ENCODE peak calls at places on chromosomes 13 and 19, in four cellular contexts. T is epithelial cell of esophagus, L is OCI-LY7, Y is breast epithelium. A is an unnamed sample.

GRCh38 chr19:57338798-57339378 is 12.2 kb upstream of the ZNF304 start:
- DNase-seq in T (no peak), L (no peak), Y (no peak), A (no peak)

GRCh38 chr13:75803175-75803611 is 167.1 kb downstream of the LMO7 start:
- DNase-seq in T (no peak), L (peak; percentile 10), Y (no peak), A (no peak)

GRCh38 chr19:51019544-51019925 is at the start of gene KLK10:
- DNase-seq in T (no peak), L (no peak), Y (peak; percentile 64), A (no peak)

GRCh38 chr19:41175825-41176734 is 16.9 kb upstream of the CYP2S1 start:
- DNase-seq in T (peak; percentile 90), L (peak; percentile 24), Y (peak; percentile 46), A (peak; percentile 38)

GRCh38 chr13:98416408-98416807 is 160.5 kb downstream of the STK24 start:
- DNase-seq in T (peak; percentile 90), L (no peak), Y (peak; percentile 90), A (no peak)

GRCh38 chr19:15587663-15588062 is 27.4 kb upstream of the CYP4F8 start:
- DNase-seq in T (no peak), L (no peak), Y (no peak), A (no peak)

GRCh38 chr13:114070098-114070799 is 62.2 kb downstream of the RASA3 start:
- DNase-seq in T (no peak), L (no peak), Y (no peak), A (no peak)

GRCh38 chr19:41409288-41409687 is 11.7 kb downstream of the BCKDHA start:
- DNase-seq in T (peak; percentile 67), L (no peak), Y (peak; percentile 59), A (peak; percentile 40)

GRCh38 chr19:49801966-49802661 is 11.0 kb downstream of the FUZ start:
- DNase-seq in T (peak; percentile 66), L (no peak), Y (peak; percentile 73), A (no peak)

GRCh38 chr19:16447015-16447384 is 24.8 kb downstream of the EPS15L1 start:
- DNase-seq in T (peak; percentile 84), L (peak; percentile 81), Y (peak; percentile 45), A (no peak)

GRCh38 chr19:6260912-6261636 is 18.7 kb downstream of the MLLT1 start:
- DNase-seq in T (peak; percentile 35), L (peak; percentile 44), Y (no peak), A (no peak)

GRCh38 chr13:73231456-73231855 is 172.7 kb downstream of the KLF5 start:
- DNase-seq in T (no peak), L (no peak), Y (no peak), A (no peak)

GRCh38 chr19:32674153-32674958 is 624 bp downstream of the ANKRD27 start:
- DNase-seq in T (no peak), L (no peak), Y (no peak), A (no peak)

GRCh38 chr13:31756346-31756745 is 17.0 kb downstream of the RXFP2 start:
- DNase-seq in T (no peak), L (no peak), Y (no peak), A (no peak)

GRCh38 chr13:28409648-28410047 is 85.3 kb downstream of the FLT1 start:
- DNase-seq in T (no peak), L (no peak), Y (no peak), A (no peak)

GRCh38 chr13:31919241-31919640 is 112.3 kb upstream of the FRY start:
- DNase-seq in T (no peak), L (no peak), Y (no peak), A (no peak)

GRCh38 chr13:101490400-101491015 is 38.0 kb downstream of the ITGBL1 start:
- DNase-seq in T (peak; percentile 62), L (no peak), Y (no peak), A (no peak)

GRCh38 chr19:51688665-51689571 is 4.2 kb upstream of the SPACA6 start:
- DNase-seq in T (peak; percentile 95), L (no peak), Y (peak; percentile 85), A (peak; percentile 61)

GRCh38 chr19:11278670-11279069 is 16.3 kb upstream of the DOCK6 start:
- DNase-seq in T (no peak), L (no peak), Y (no peak), A (no peak)

GRCh38 chr13:39524795-39525194 is 78.2 kb downstream of the LHFPL6 start:
- DNase-seq in T (no peak), L (no peak), Y (no peak), A (no peak)

GRCh38 chr13:22287343-22287922 is 616.6 kb downstream of the FGF9 start:
- DNase-seq in T (no peak), L (no peak), Y (no peak), A (no peak)

GRCh38 chr19:419721-420515 is 11.0 kb upstream of the C2CD4C start:
- DNase-seq in T (no peak), L (no peak), Y (no peak), A (no peak)

GRCh38 chr19:49210108-49210900 is 52.7 kb downstream of the TRPM4 start:
- DNase-seq in T (peak; percentile 41), L (peak; percentile 61), Y (no peak), A (no peak)

GRCh38 chr13:83499286-83499685 is 383.0 kb downstream of the SLITRK1 start:
- DNase-seq in T (no peak), L (no peak), Y (no peak), A (no peak)

GRCh38 chr19:58229255-58229639 is 533 bp downstream of the ZNF544 start:
- DNase-seq in T (peak; percentile 43), L (peak; percentile 8), Y (no peak), A (no peak)

GRCh38 chr19:50794778-50795664 is 4.8 kb downstream of the ACP4 start:
- DNase-seq in T (peak; percentile 32), L (peak; percentile 55), Y (no peak), A (no peak)

GRCh38 chr19:16594681-16595091 is 22.5 kb upstream of the SLC35E1 start:
- DNase-seq in T (no peak), L (no peak), Y (no peak), A (no peak)

GRCh38 chr19:17616961-17617806 is 61.7 kb downstream of the COLGALT1 start:
- DNase-seq in T (peak; percentile 63), L (peak; percentile 22), Y (no peak), A (peak; percentile 40)
- H3K4me3 ChIP-seq in T (no peak overlapping the region), L (no peak overlapping the region), Y (no peak overlapping the region), A (peak overlapping the region; percentile 42)

GRCh38 chr19:54923276-54923675 is 17.3 kb downstream of the NCR1 start:
- DNase-seq in T (no peak), L (no peak), Y (no peak), A (no peak)
- TF ChIP-seq CTCF in T (no peak), L (no peak), Y (no peak), A (no peak)

GRCh38 chr19:19192910-19193423 is 909 bp downstream of the RFXANK start:
- DNase-seq in T (no peak), L (peak; percentile 44), Y (no peak), A (no peak)

GRCh38 chr19:19191920-19192882 is at the start of the genes BORCS8 and RFXANK:
- DNase-seq in T (peak; percentile 99), L (peak; percentile 100), Y (peak; percentile 99), A (peak; percentile 88)

GRCh38 chr19:19193926-19194325 is 1.9 kb downstream of the RFXANK start:
- DNase-seq in T (no peak), L (no peak), Y (no peak), A (no peak)
- H3K4me3 ChIP-seq in T (peak overlapping the region; percentile 98), L (peak overlapping the region; percentile 93), Y (peak overlapping the region; percentile 99), A (peak overlapping the region; percentile 100)

GRCh38 chr19:2333807-2334211 is 5.3 kb downstream of the SPPL2B start:
- DNase-seq in T (no peak), L (no peak), Y (no peak), A (no peak)
- TF ChIP-seq CTCF in T (no peak), L (no peak), Y (no peak), A (peak; percentile 12)

DNA sequence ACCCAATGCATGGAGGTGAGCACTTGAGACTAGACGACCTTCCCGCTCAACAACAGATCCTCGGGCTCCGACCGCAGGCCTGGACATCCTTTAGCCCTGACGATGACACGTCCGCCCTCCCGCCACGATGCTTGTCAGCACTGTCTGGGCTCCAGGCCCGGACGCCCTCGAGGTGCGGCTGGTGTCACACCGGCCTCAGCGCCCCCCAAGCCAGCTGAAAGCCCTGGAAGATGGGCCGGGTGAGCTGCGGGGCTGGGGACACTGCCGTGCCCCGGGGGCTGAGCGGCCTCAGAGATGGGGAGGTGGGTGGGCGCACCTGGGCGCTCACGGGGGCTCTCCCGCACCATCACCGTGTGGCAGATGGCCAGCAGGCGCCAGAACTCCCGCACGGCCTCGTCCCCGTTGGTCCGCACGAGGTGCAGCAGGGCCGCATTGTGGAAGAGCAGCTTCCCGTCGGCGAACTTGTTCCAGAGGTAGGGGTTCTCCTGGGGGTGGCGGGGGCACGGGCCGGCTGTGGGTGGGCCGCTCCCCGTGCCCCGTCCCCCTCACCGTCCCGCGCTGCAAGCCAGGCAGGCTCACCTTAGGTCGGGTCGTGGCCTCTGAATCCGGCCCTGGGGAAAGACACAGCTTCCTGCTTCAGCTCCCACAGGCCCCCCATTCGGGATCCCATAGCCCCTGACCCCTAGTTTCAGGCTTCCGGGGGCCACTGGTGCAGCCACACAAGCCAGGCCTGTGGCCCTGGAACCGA is 15.5 kb downstream of the ATP8B3 start:
- DNase-seq in T (no peak), L (no peak), Y (no peak), A (no peak)
- H3K4me3 ChIP-seq in T (no peak overlapping the region), L (no peak overlapping the region), Y (no peak overlapping the region), A (no peak overlapping the region)

GRCh38 chr19:29467824-29468401 is 57.9 kb upstream of the VSTM2B start:
- DNase-seq in T (peak; percentile 3), L (peak; percentile 25), Y (no peak), A (no peak)
- TF ChIP-seq CTCF in T (no peak), L (peak; percentile 69), Y (no peak), A (peak; percentile 45)

DNA sequence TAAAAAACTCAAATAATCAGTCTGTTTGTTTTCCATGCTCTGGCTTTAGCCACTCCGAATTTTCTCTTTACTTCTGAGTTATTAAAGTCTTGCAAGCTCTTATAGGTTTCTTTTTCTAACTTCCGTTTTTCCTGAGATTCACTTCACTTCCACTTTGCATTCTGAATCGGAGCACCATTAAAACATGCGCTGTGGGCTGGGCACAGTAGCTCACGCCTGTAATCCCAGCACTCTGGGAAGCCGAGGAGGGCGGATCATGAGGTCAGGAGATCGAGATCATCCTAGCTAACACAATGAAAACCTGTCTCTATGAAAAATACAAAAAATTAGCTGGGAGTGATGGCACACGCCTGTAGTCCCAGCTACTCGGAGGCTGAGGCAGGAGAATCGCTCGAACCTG is 357.9 kb downstream of the SLITRK6 start:
- DNase-seq in T (no peak), L (no peak), Y (no peak), A (no peak)
- H3K4me3 ChIP-seq in T (no peak overlapping the region), L (no peak overlapping the region), Y (no peak overlapping the region), A (no peak overlapping the region)

DNA sequence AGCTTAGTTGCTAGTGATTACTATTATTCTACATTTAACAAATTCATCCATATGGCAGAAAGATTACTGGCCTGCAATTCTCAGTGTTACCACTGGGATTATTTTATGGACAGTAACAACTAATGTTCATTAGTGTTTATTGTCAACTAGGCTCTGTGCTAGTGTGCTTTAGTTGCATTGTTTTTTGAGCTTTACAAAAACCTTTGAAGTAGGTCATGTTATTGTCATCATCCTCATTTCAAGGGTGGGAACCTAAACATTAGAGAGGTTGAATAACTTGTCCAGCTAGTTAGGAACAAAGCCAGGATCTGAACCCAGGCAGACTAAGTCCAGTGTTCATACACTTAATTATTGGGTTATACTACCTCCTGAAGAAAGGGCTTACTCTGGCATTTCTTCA is 27.8 kb upstream of the TDRD3 start:
- DNase-seq in T (peak; percentile 26), L (no peak), Y (no peak), A (no peak)
- TF ChIP-seq CTCF in T (peak; percentile 34), L (peak; percentile 64), Y (no peak), A (peak; percentile 39)

GRCh38 chr13:44433863-44434262 is 60.2 kb downstream of the SERP2 start:
- DNase-seq in T (no peak), L (no peak), Y (no peak), A (no peak)
- H3K4me3 ChIP-seq in T (peak overlapping the region; percentile 92), L (no peak overlapping the region), Y (peak overlapping the region; percentile 81), A (peak overlapping the region; percentile 81)

GRCh38 chr19:13299838-13300237 is 149.6 kb downstream of the IER2 start:
- DNase-seq in T (peak; percentile 4), L (no peak), Y (no peak), A (no peak)
- TF ChIP-seq CTCF in T (peak; percentile 35), L (no peak), Y (no peak), A (peak; percentile 8)

A was measured in epithelial cell of proximal tubule.